ENCODE peak calls at places on chromosomes 13 and 19, in ten cellular contexts. One of them, this sample, is unnamed.

GRCh38 chr13:53254495-53254894 is 225.9 kb downstream of the OLFM4 start:
- DNase-seq in mesenchymal stem cell: no peak
- DNase-seq in T-helper 2 cell treated with Interferon-gamma antibody and Interleukin-4, amounts not matched to agents 5 μg/mL and 100 μg/mL, for 36 hours: no peak
- DNase-seq in progenitor cell of endocrine pancreas: peak; percentile 20
- DNase-seq in HepG2: no peak
- DNase-seq in ovary: no peak
- DNase-seq in AG09319: no peak
- DNase-seq in upper lobe of right lung: no peak
- DNase-seq in germinal center: no peak
- DNase-seq in H4: no peak
- DNase-seq in this sample: no peak

GRCh38 chr19:4537953-4538600 is 1.8 kb downstream of the LRG1 start:
- DNase-seq in mesenchymal stem cell: no peak
- DNase-seq in T-helper 2 cell treated with Interferon-gamma antibody and Interleukin-4, amounts not matched to agents 5 μg/mL and 100 μg/mL, for 36 hours: no peak
- DNase-seq in progenitor cell of endocrine pancreas: no peak
- DNase-seq in HepG2: no peak
- DNase-seq in ovary: no peak
- DNase-seq in AG09319: no peak
- DNase-seq in upper lobe of right lung: no peak
- DNase-seq in germinal center: no peak
- DNase-seq in H4: no peak
- DNase-seq in this sample: no peak

GRCh38 chr13:113046066-113046882 is 59.3 kb upstream of the F7 start:
- DNase-seq in mesenchymal stem cell: no peak
- DNase-seq in T-helper 2 cell treated with Interferon-gamma antibody and Interleukin-4, amounts not matched to agents 5 μg/mL and 100 μg/mL, for 36 hours: no peak
- DNase-seq in progenitor cell of endocrine pancreas: no peak
- DNase-seq in HepG2: no peak
- DNase-seq in ovary: no peak
- DNase-seq in AG09319: no peak
- DNase-seq in upper lobe of right lung: no peak
- DNase-seq in germinal center: no peak
- DNase-seq in H4: no peak
- DNase-seq in this sample: no peak

GRCh38 chr13:25249001-25249543 is 38.2 kb downstream of the MTMR6 start:
- DNase-seq in mesenchymal stem cell: peak; percentile 34
- DNase-seq in T-helper 2 cell treated with Interferon-gamma antibody and Interleukin-4, amounts not matched to agents 5 μg/mL and 100 μg/mL, for 36 hours: no peak
- DNase-seq in progenitor cell of endocrine pancreas: no peak
- DNase-seq in HepG2: peak; percentile 19
- DNase-seq in ovary: no peak
- DNase-seq in AG09319: peak; percentile 39
- DNase-seq in upper lobe of right lung: no peak
- DNase-seq in germinal center: no peak
- DNase-seq in H4: peak; percentile 9
- DNase-seq in this sample: peak; percentile 61

GRCh38 chr19:917323-918151 is at the start of gene KISS1R:
- DNase-seq in mesenchymal stem cell: peak; percentile 41
- DNase-seq in T-helper 2 cell treated with Interferon-gamma antibody and Interleukin-4, amounts not matched to agents 5 μg/mL and 100 μg/mL, for 36 hours: peak; percentile 34
- DNase-seq in progenitor cell of endocrine pancreas: peak; percentile 73
- DNase-seq in HepG2: peak; percentile 71
- DNase-seq in ovary: no peak
- DNase-seq in AG09319: no peak
- DNase-seq in upper lobe of right lung: peak; percentile 77
- DNase-seq in germinal center: peak; percentile 61
- DNase-seq in H4: no peak
- DNase-seq in this sample: peak; percentile 62

GRCh38 chr19:6109947-6110346 is 353 bp downstream of the RFX2 start:
- DNase-seq in mesenchymal stem cell: no peak
- DNase-seq in T-helper 2 cell treated with Interferon-gamma antibody and Interleukin-4, amounts not matched to agents 5 μg/mL and 100 μg/mL, for 36 hours: no peak
- DNase-seq in progenitor cell of endocrine pancreas: no peak
- DNase-seq in HepG2: no peak
- DNase-seq in ovary: peak; percentile 22
- DNase-seq in AG09319: no peak
- DNase-seq in upper lobe of right lung: no peak
- DNase-seq in germinal center: no peak
- DNase-seq in H4: no peak
- DNase-seq in this sample: no peak

GRCh38 chr13:110216403-110217041 is 90.4 kb downstream of the COL4A1 start:
- DNase-seq in mesenchymal stem cell: peak; percentile 90
- DNase-seq in T-helper 2 cell treated with Interferon-gamma antibody and Interleukin-4, amounts not matched to agents 5 μg/mL and 100 μg/mL, for 36 hours: no peak
- DNase-seq in progenitor cell of endocrine pancreas: no peak
- DNase-seq in HepG2: no peak
- DNase-seq in ovary: no peak
- DNase-seq in AG09319: peak; percentile 14
- DNase-seq in upper lobe of right lung: no peak
- DNase-seq in germinal center: no peak
- DNase-seq in H4: no peak
- DNase-seq in this sample: no peak

GRCh38 chr19:29751932-29752331 is 36.9 kb upstream of the C19orf12 start:
- DNase-seq in mesenchymal stem cell: no peak
- DNase-seq in T-helper 2 cell treated with Interferon-gamma antibody and Interleukin-4, amounts not matched to agents 5 μg/mL and 100 μg/mL, for 36 hours: no peak
- DNase-seq in progenitor cell of endocrine pancreas: no peak
- DNase-seq in HepG2: no peak
- DNase-seq in ovary: no peak
- DNase-seq in AG09319: no peak
- DNase-seq in upper lobe of right lung: no peak
- DNase-seq in germinal center: no peak
- DNase-seq in H4: no peak
- DNase-seq in this sample: no peak

GRCh38 chr13:113946409-113947181 is 27.3 kb downstream of the C13orf46 start:
- DNase-seq in mesenchymal stem cell: no peak
- DNase-seq in T-helper 2 cell treated with Interferon-gamma antibody and Interleukin-4, amounts not matched to agents 5 μg/mL and 100 μg/mL, for 36 hours: no peak
- DNase-seq in progenitor cell of endocrine pancreas: no peak
- DNase-seq in HepG2: no peak
- DNase-seq in ovary: no peak
- DNase-seq in AG09319: no peak
- DNase-seq in upper lobe of right lung: no peak
- DNase-seq in germinal center: no peak
- DNase-seq in H4: no peak
- DNase-seq in this sample: no peak

GRCh38 chr19:11339254-11340098 is at the start of gene RAB3D:
- DNase-seq in mesenchymal stem cell: peak; percentile 91
- DNase-seq in T-helper 2 cell treated with Interferon-gamma antibody and Interleukin-4, amounts not matched to agents 5 μg/mL and 100 μg/mL, for 36 hours: peak; percentile 79
- DNase-seq in progenitor cell of endocrine pancreas: peak; percentile 85
- DNase-seq in HepG2: peak; percentile 71
- DNase-seq in ovary: peak; percentile 92
- DNase-seq in AG09319: peak; percentile 62
- DNase-seq in upper lobe of right lung: peak; percentile 96
- DNase-seq in germinal center: peak; percentile 93
- DNase-seq in H4: no peak
- DNase-seq in this sample: peak; percentile 92

GRCh38 chr19:4524808-4525562 is 6.7 kb upstream of the PLIN4 start:
- DNase-seq in mesenchymal stem cell: peak; percentile 45
- DNase-seq in T-helper 2 cell treated with Interferon-gamma antibody and Interleukin-4, amounts not matched to agents 5 μg/mL and 100 μg/mL, for 36 hours: peak; percentile 33
- DNase-seq in progenitor cell of endocrine pancreas: peak; percentile 51
- DNase-seq in HepG2: no peak
- DNase-seq in ovary: peak; percentile 50
- DNase-seq in AG09319: no peak
- DNase-seq in upper lobe of right lung: peak; percentile 82
- DNase-seq in germinal center: peak; percentile 65
- DNase-seq in H4: no peak
- DNase-seq in this sample: peak; percentile 78

GRCh38 chr19:13978721-13979191 is 26.4 kb downstream of the DCAF15 start:
- DNase-seq in mesenchymal stem cell: peak; percentile 28
- DNase-seq in T-helper 2 cell treated with Interferon-gamma antibody and Interleukin-4, amounts not matched to agents 5 μg/mL and 100 μg/mL, for 36 hours: no peak
- DNase-seq in progenitor cell of endocrine pancreas: no peak
- DNase-seq in HepG2: no peak
- DNase-seq in ovary: peak; percentile 39
- DNase-seq in AG09319: no peak
- DNase-seq in upper lobe of right lung: no peak
- DNase-seq in germinal center: peak; percentile 20
- DNase-seq in H4: no peak
- DNase-seq in this sample: no peak

GRCh38 chr19:54029930-54030490 is 33.7 kb downstream of the VSTM1 start:
- DNase-seq in mesenchymal stem cell: peak; percentile 55
- DNase-seq in T-helper 2 cell treated with Interferon-gamma antibody and Interleukin-4, amounts not matched to agents 5 μg/mL and 100 μg/mL, for 36 hours: peak; percentile 33
- DNase-seq in progenitor cell of endocrine pancreas: peak; percentile 35
- DNase-seq in HepG2: peak; percentile 72
- DNase-seq in ovary: no peak
- DNase-seq in AG09319: peak; percentile 27
- DNase-seq in upper lobe of right lung: no peak
- DNase-seq in germinal center: peak; percentile 38
- DNase-seq in H4: peak; percentile 78
- DNase-seq in this sample: peak; percentile 74

GRCh38 chr19:55699221-55699620 is 24.2 kb downstream of the EPN1 start:
- DNase-seq in mesenchymal stem cell: no peak
- DNase-seq in T-helper 2 cell treated with Interferon-gamma antibody and Interleukin-4, amounts not matched to agents 5 μg/mL and 100 μg/mL, for 36 hours: no peak
- DNase-seq in progenitor cell of endocrine pancreas: no peak
- DNase-seq in HepG2: no peak
- DNase-seq in ovary: no peak
- DNase-seq in AG09319: no peak
- DNase-seq in upper lobe of right lung: no peak
- DNase-seq in germinal center: no peak
- DNase-seq in H4: no peak
- DNase-seq in this sample: no peak

GRCh38 chr19:8371011-8371804 is 7.3 kb downstream of the ANGPTL4 start:
- DNase-seq in mesenchymal stem cell: no peak
- DNase-seq in T-helper 2 cell treated with Interferon-gamma antibody and Interleukin-4, amounts not matched to agents 5 μg/mL and 100 μg/mL, for 36 hours: no peak
- DNase-seq in progenitor cell of endocrine pancreas: no peak
- DNase-seq in HepG2: no peak
- DNase-seq in ovary: no peak
- DNase-seq in AG09319: no peak
- DNase-seq in upper lobe of right lung: no peak
- DNase-seq in germinal center: no peak
- DNase-seq in H4: no peak
- DNase-seq in this sample: no peak